ENCODE peak calls at places on chromosomes 12 and 14, in four cellular contexts. B, W, Z and J are unnamed samples. For H3K4me1, the result is how much of the 10 kb centered on the place peaks cover.

GRCh38 chr12:85277900-85278597 is 2.0 kb upstream of the ALX1 start:
- DNase-seq in W (peak), B (no peak), Z (peak), J (no peak)

GRCh38 chr12:67910360-67911292 is 78.6 kb upstream of the IFNG-AS1 start:
- DNase-seq in Z (no peak), B (peak), W (peak), J (no peak)

GRCh38 chr12:54725233-54725843 is 77.2 kb upstream of the DCD start:
- DNase-seq in B (no peak), W (no peak), Z (no peak), J (no peak)

GRCh38 chr14:72476657-72477499 is 417.0 kb downstream of the DPF3 start:
- DNase-seq in B (peak), W (peak), Z (no peak), J (no peak)

GRCh38 chr14:60651051-60651935 is 2.0 kb upstream of the SIX1 start:
- DNase-seq in B (no peak), Z (no peak), W (no peak), J (no peak)

GRCh38 chr14:100536721-100537700 is 50.2 kb downstream of the BEGAIN start:
- DNase-seq in B (peak), W (no peak), Z (peak), J (no peak)

GRCh38 chr14:105144231-105144665 is 24.3 kb downstream of the JAG2 start:
- DNase-seq in W (no peak), Z (peak), B (peak), J (no peak)

GRCh38 chr12:122081108-122081696 is 2.6 kb downstream of the MLXIP start:
- DNase-seq in W (peak), Z (peak), B (peak), J (peak)

GRCh38 chr14:65303902-65304222 is 108.7 kb upstream of the FUT8 start:
- DNase-seq in Z (no peak), B (no peak), W (no peak), J (no peak)

GRCh38 chr14:60515696-60516284 is 6.8 kb downstream of the SIX6 start:
- DNase-seq in B (no peak), Z (peak), W (no peak), J (no peak)

GRCh38 chr12:48795550-48796455 is 6.9 kb upstream of the ADCY6 start:
- DNase-seq in W (peak), B (peak), Z (no peak), J (peak)

GRCh38 chr14:22549981-22550670 is 38.9 kb downstream of the DAD1 start:
- DNase-seq in W (peak), Z (no peak), B (no peak), J (no peak)

GRCh38 chr14:22553445-22553844 is 35.6 kb downstream of the DAD1 start:
- DNase-seq in B (no peak), Z (no peak), W (no peak), J (no peak)

GRCh38 chr14:22552001-22552826 is 36.8 kb downstream of the DAD1 start:
- DNase-seq in Z (no peak), B (no peak), W (no peak), J (no peak)

GRCh38 chr14:22552827-22553076 is 36.3 kb downstream of the DAD1 start:
- DNase-seq in W (no peak), B (no peak), Z (no peak), J (no peak)

GRCh38 chr14:22551597-22551982 is 37.4 kb downstream of the DAD1 start:
- DNase-seq in B (no peak), Z (no peak), W (no peak), J (no peak)
- H3K4me1 ChIP-seq in B (under half), Z (under half), W (under half), J (under half)

DNA sequence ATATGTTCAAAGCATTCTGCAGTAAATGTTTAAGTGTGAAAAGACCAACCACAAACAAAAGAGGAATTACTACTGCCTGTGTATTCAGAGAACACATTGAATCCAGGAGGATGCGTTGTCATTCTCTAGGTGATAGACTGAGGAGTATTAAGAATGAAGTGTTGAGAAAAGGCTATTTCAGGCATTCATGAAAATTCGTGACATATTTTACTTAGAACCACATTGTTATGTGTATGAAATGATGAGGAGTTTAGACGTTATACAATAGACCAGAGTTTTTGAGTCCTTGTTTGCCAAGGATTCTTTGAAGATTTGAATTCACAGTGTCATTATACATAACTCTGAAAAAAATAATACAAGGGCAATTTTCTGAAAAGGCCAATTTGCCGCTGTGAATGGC is 251.8 kb downstream of the CCDC91 start:
- DNase-seq in Z (no peak), B (no peak), W (no peak), J (no peak)
- H3K4me1 ChIP-seq in Z (under half), B (under half), W (under half), J (under half)

DNA sequence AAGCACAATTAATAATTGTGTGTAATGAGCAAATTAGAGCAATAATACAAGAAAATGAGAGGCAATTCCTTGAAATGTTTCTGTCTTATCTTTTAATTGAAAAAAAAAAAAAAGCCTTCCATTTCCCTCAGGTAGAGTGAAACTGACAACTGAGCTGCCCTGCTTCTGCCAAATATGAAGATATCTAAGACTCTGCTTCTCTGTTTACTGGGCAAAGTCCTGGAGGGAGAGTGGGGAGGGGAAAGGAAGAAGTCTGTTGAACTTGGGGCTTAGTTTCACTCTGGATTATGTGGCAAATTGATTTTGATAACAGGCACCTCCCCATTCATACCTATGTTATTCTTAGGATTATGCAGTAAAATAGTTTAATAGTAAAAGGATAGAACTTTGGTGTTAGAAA is 364.9 kb downstream of the NRXN3 start:
- DNase-seq in B (no peak), Z (no peak), W (no peak), J (no peak)
- H3K4me1 ChIP-seq in B (under half), Z (under half), W (under half), J (under half)

GRCh38 chr12:11830298-11830937 is 180.9 kb downstream of the ETV6 start:
- DNase-seq in W (no peak), Z (no peak), B (no peak), J (no peak)
- H3K4me1 ChIP-seq in W (under half), Z (under half), B (under half), J (under half)

GRCh38 chr14:37172024-37172869 is at the start of gene SLC25A21:
- DNase-seq in Z (peak), W (peak), B (peak), J (peak)

GRCh38 chr14:37170993-37171392 is 1.4 kb downstream of the SLC25A21 start:
- DNase-seq in Z (no peak), B (no peak), W (no peak), J (no peak)

GRCh38 chr14:37168721-37169120 is 3.7 kb downstream of the SLC25A21 start:
- DNase-seq in W (no peak), Z (no peak), B (no peak), J (no peak)

GRCh38 chr14:37171678-37172023 is 755 bp downstream of the SLC25A21 start:
- DNase-seq in W (no peak), B (no peak), Z (no peak), J (no peak)

GRCh38 chr14:37170237-37170636 is 2.2 kb downstream of the SLC25A21 start:
- DNase-seq in Z (no peak), B (no peak), W (no peak), J (no peak)
- H3K4me1 ChIP-seq in Z (under half), B (under half), W (under half), J (under half)

DNA sequence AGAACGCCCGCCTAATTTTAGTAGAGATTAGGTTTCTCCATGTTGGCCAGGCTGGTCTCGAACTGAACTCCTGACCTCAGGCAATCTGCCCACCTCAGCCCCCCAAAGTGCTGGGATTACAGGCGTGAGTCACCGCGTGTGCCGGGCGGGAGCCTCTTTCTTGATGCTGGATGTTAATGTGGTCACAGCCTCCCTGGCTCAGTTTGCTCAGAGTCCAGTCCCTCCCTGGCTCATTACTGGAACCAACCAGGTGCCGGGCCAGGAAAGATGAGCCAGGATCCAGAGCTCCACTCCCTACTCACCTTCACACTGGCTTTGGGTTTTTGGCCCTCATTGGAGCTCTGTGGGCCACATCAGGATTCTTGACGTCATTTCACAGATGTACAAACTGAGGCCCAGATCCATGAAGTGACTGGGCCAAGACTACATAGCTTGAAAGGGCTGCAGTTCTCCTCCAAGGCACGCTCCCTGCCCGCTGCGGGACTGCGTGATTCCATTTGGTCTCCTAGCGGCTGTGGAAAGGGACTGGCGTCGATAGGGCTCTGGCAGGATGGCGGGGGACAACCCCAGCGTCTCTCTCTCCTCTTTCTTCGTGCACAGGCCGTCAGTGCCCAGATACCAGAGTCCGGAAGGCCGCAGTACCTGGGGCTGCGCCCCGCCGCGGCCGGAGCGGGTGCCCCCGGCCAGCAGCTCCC is 5.1 kb upstream of the SHMT2 start:
- DNase-seq in Z (peak), W (no peak), B (no peak), J (no peak)
- H3K4me1 ChIP-seq in Z (under half), W (under half), B (under half), J (under half)

DNA sequence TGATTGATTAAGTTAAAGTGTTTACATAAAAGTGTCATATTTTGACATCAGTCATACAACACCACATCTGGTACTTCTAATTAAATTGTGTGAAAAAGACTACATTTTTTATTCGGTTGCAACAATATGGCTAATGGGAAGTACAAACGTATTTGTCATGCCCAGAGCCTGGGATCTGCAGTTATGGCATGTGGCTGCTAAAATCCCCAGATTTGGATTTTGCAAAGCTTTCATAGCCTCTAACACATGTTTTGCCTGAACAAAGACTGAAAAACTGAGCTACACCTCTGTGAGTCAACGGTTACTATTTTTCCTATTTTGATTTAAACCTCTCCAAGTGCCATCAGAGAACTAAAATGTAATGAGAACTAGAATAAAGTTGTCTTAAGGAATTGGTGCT is 66.6 kb downstream of the LLPH start:
- DNase-seq in B (no peak), Z (no peak), W (peak), J (no peak)
- H3K4me1 ChIP-seq in B (under half), Z (under half), W (under half), J (under half)